ENCODE peak calls at places on chromosomes 7 and 10, in four cellular contexts. W is HepG2, J is A549, O is K562. N is an unnamed sample.

GRCh38 chr7:21113609-21114416 is 314.1 kb upstream of the SP4 start:
- DNase-seq in W (no peak), J (no peak), O (no peak), N (no peak)

GRCh38 chr7:508461-509170 is 11.0 kb downstream of the PDGFA start:
- DNase-seq in W (no peak), J (no peak), O (no peak), N (no peak)

GRCh38 chr10:28349892-28350291 is 47.0 kb upstream of the MPP7 start:
- DNase-seq in W (no peak), J (no peak), O (no peak), N (no peak)

GRCh38 chr7:101156866-101157589 is 2.8 kb downstream of the AP1S1 start:
- DNase-seq in W (no peak), J (no peak), O (no peak), N (no peak)

GRCh38 chr7:2604608-2605174 is 27.1 kb upstream of the TTYH3 start:
- DNase-seq in W (no peak), J (no peak), O (no peak), N (no peak)

GRCh38 chr10:121317374-121317773 is 280.9 kb downstream of the FGFR2 start:
- DNase-seq in W (no peak), J (no peak), O (no peak), N (no peak)

GRCh38 chr10:19815036-19815435 is 1.2 kb upstream of the PLXDC2 start:
- DNase-seq in W (no peak), J (no peak), O (no peak), N (no peak)

GRCh38 chr7:153934629-153935028 is 117.6 kb upstream of the DPP6 start:
- DNase-seq in W (no peak), J (no peak), O (no peak), N (no peak)

GRCh38 chr7:159195926-159196325 is 51.3 kb upstream of the VIPR2 start:
- DNase-seq in W (no peak), J (no peak), O (no peak), N (no peak)

GRCh38 chr10:21516270-21517131 is 9.0 kb downstream of the SKIDA1 start:
- DNase-seq in W (no peak), J (peak), O (peak), N (no peak)

GRCh38 chr10:66167816-66168215 is 758.0 kb upstream of the LRRTM3 start:
- DNase-seq in W (no peak), J (no peak), O (no peak), N (no peak)

DNA sequence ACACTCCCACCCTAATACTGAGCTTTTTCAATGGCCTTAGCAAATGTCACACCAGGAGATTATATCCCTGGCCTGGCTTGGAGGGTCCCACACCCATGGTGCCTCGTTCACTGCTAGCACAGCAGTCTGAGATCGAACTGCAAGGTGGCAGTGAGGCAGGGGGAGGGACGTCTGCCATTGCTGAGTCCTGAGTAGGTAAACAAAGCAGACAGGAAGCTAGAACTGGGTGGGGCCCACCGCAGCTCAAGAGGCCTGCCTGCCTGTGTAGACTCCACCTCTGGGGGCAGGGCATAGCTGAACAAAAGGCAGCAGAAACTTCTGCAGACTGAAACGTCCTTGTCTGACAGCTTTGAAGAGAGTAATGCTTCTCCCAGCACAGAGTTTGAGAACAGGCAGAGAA is 338.9 kb upstream of the MBL2 start:
- DNase-seq in W (peak), J (no peak), O (no peak), N (no peak)
- TF ChIP-seq HDAC2 in W (no peak), J (no peak), O (no peak), N (no peak)

GRCh38 chr10:72171175-72171630 is 44.6 kb upstream of the ANAPC16 start:
- DNase-seq in W (peak), J (peak), O (peak), N (no peak)
- TF ChIP-seq PHF8 in W (no peak), J (no peak), O (no peak), N (no peak)

GRCh38 chr7:98995111-98995510 is 116.8 kb downstream of the TRRAP start:
- DNase-seq in W (no peak), J (no peak), O (no peak), N (no peak)
- TF ChIP-seq HDAC2 in W (no peak), J (no peak), O (no peak), N (no peak)

DNA sequence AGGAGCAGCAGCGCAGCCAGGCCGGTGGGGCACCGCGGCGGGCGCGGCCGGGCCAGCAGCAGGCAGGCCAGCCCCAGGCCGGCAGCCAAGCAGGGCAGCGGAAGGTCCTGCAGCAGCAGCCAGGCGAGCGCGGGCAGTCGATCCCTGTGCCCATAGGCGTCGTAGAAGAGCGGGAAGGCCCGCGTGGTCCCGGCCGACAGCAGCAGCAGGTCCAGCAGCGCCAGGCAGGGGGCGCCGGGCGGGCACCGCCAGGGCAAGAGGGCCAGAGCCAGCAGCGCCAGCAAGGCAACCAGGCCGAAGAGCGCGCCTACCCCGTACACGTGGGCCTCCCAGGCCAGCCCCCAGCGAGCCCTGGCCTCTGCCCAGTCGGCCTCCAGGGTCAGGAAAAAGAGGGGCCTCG is 8.4 kb upstream of the RBM28 start:
- DNase-seq in W (peak), J (peak), O (no peak), N (peak)
- TF ChIP-seq PHF8 in W (no peak), J (no peak), O (no peak), N (no peak)

GRCh38 chr10:14616465-14616864 is 158.2 kb downstream of the FAM107B start:
- DNase-seq in W (no peak), J (no peak), O (no peak), N (no peak)

GRCh38 chr10:14617850-14618249 is 156.8 kb downstream of the FAM107B start:
- DNase-seq in W (no peak), J (no peak), O (no peak), N (no peak)

GRCh38 chr10:14613570-14613918 is 161.2 kb downstream of the FAM107B start:
- DNase-seq in W (no peak), J (no peak), O (no peak), N (no peak)

GRCh38 chr10:14618669-14619068 is 156.0 kb downstream of the FAM107B start:
- DNase-seq in W (no peak), J (no peak), O (no peak), N (no peak)

GRCh38 chr10:14617125-14617524 is 157.6 kb downstream of the FAM107B start:
- DNase-seq in W (no peak), J (no peak), O (no peak), N (no peak)
- TF ChIP-seq HDAC2 in W (no peak), J (no peak), O (no peak), N (no peak)

GRCh38 chr7:28389504-28390385 is 22.6 kb upstream of the CREB5 start:
- DNase-seq in W (peak), J (peak), O (peak), N (no peak)
- TF ChIP-seq PHF8 in W (no peak), J (no peak), O (no peak), N (no peak)

DNA sequence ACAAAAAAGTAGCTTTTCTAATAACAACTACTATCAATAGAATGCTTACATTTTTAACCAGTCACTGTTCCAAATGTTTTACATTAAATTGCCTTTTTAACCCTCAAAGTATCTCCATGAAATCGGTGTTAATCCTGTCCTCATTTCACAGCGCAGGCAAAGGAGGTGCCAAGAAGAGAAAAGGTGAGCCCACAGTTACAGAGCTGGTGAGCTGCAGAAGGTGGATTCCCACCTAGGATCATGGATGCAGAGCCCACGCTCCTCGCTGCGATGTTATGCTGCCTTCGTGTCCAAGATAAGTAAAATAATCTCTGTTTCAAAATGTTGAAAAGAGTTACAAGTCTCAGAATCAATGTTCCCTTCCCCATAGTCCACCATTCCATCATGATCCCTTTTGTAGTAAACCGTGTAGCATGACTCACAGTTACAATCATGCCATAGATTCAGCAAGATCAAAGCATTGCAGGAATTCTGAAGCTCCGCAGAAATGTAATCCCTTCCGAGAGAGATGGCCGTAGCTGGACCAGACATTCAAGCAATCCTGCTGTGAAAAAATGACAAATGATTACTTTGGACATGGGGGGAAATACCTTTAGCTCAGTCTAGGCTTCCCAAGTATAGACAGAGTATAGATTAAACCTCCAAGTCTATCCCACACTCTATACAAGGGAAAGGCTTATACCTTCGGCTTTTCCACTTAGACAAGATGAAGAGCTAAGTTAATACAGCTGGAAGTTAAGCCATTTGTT is 394.7 kb upstream of the AKR1E2 start:
- DNase-seq in W (peak), J (peak), O (no peak), N (no peak)
- TF ChIP-seq HDAC2 in W (no peak), J (no peak), O (no peak), N (no peak)

GRCh38 chr7:30521532-30521931 is 16.9 kb upstream of the GGCT start:
- DNase-seq in W (no peak), J (no peak), O (no peak), N (no peak)
- TF ChIP-seq PHF8 in W (no peak), J (no peak), O (no peak), N (no peak)

DNA sequence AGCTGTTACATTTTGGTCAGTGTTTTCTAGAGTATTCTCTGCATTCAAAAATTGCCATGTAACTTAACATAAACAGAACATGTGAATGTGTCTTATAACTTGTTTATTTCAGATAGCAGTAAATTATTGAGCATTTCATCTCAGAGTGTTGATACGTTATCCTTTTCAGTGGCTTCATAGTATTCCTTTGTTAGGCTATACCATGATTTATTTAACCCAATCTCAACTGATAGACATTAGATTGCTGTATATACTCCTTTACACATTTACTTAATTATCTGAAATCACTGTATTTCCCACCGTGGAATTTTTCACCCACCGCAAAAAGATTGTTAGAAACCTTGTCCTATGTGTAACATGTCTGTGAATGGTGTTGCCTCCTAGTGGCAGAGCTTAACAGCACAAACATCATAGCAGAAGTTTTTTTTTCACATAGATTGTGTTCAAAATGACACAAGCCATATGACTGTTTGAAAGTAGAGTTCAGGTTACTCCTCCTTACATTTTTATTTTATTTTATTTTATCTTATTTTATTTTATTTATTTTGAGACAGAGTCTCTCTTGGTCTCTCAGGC is 21.4 kb downstream of the SLF2 start:
- DNase-seq in W (peak), J (peak), O (peak), N (no peak)
- TF ChIP-seq HDAC2 in W (no peak), J (no peak), O (no peak), N (no peak)